ENCODE peak calls at places on chromosomes 2 and 18, in four cellular contexts. P, F, R and J are unnamed samples.

GRCh38 chr2:46163804-46164569 is 133.2 kb upstream of the EPAS1 start:
- DNase-seq in P (no peak), R (no peak), F (no peak), J (no peak)

GRCh38 chr2:176002684-176003225 is 688 bp upstream of the LNPK start:
- DNase-seq in F (no peak), R (peak; percentile 21), P (peak; percentile 34), J (no peak)

GRCh38 chr18:58392336-58393000 is 236.4 kb downstream of the ALPK2 start:
- DNase-seq in F (no peak), R (no peak), P (no peak), J (no peak)

GRCh38 chr2:183490930-183491329 is 366.7 kb downstream of the NUP35 start:
- DNase-seq in F (no peak), R (no peak), P (peak; percentile 10), J (no peak)

GRCh38 chr2:60948926-60949579 is 67.7 kb downstream of the REL start:
- DNase-seq in P (no peak), F (no peak), R (no peak), J (no peak)

GRCh38 chr2:226427538-226428307 is 371.9 kb downstream of the IRS1 start:
- DNase-seq in P (no peak), F (no peak), R (peak; percentile 20), J (no peak)

GRCh38 chr18:23718243-23718720 is 29.0 kb downstream of the LAMA3 start:
- DNase-seq in F (no peak), R (no peak), P (no peak), J (no peak)

GRCh38 chr2:191143791-191144190 is 7.0 kb downstream of the STAT4 start:
- DNase-seq in R (no peak), F (no peak), P (no peak), J (no peak)

GRCh38 chr2:3470166-3470651 is 49.1 kb downstream of the ADI1 start:
- DNase-seq in R (no peak), F (peak; percentile 57), P (peak; percentile 77), J (no peak)

GRCh38 chr2:213251618-213252017 is 32.6 kb upstream of the SPAG16 start:
- DNase-seq in F (no peak), P (no peak), R (peak; percentile 72), J (no peak)

GRCh38 chr2:9654429-9655100 is 23.8 kb upstream of the YWHAQ start:
- DNase-seq in P (no peak), F (no peak), R (no peak), J (no peak)

GRCh38 chr2:216664593-216665034 is 30.7 kb downstream of the IGFBP5 start:
- DNase-seq in F (no peak), R (no peak), P (no peak), J (no peak)

GRCh38 chr2:39429738-39430137 is 7.3 kb downstream of the MAP4K3 start:
- DNase-seq in F (no peak), R (no peak), P (no peak), J (no peak)

GRCh38 chr2:70340921-70341765 is 39.3 kb upstream of the FAM136A start:
- DNase-seq in P (no peak), F (no peak), R (peak; percentile 62), J (no peak)

GRCh38 chr18:36532394-36532793 is 234.9 kb downstream of the FHOD3 start:
- DNase-seq in R (no peak), F (no peak), P (no peak), J (no peak)

GRCh38 chr2:39379643-39380524 is 57.2 kb downstream of the MAP4K3 start:
- DNase-seq in F (no peak), R (peak; percentile 59), P (peak; percentile 22), J (no peak)

GRCh38 chr18:49510393-49511115 is 23.5 kb upstream of the C18orf32 start:
- DNase-seq in F (no peak), P (peak; percentile 31), R (no peak), J (peak; percentile 33)

GRCh38 chr18:33673689-33674088 is 95.7 kb downstream of the ASXL3 start:
- DNase-seq in P (no peak), R (no peak), F (no peak), J (no peak)

GRCh38 chr18:46211816-46212215 is 107.6 kb downstream of the HAUS1 start:
- DNase-seq in R (no peak), P (no peak), F (no peak), J (no peak)

GRCh38 chr2:320561-320960 is 32.7 kb upstream of the ALKAL2 start:
- DNase-seq in R (no peak), F (no peak), P (no peak), J (no peak)

GRCh38 chr18:28858248-28858647 is 681.3 kb upstream of the CDH2 start:
- DNase-seq in R (no peak), F (no peak), P (no peak), J (no peak)

GRCh38 chr2:176752295-176752694 is 460.3 kb upstream of the HNRNPA3 start:
- DNase-seq in P (no peak), F (no peak), R (no peak), J (no peak)

GRCh38 chr18:10045296-10045891 is 131.6 kb downstream of the VAPA start:
- DNase-seq in F (no peak), R (no peak), P (no peak), J (no peak)

GRCh38 chr2:235827585-235827992 is 333.7 kb downstream of the AGAP1 start:
- DNase-seq in P (no peak), F (no peak), R (no peak), J (peak; percentile 41)

GRCh38 chr2:46876741-46877384 is 38.7 kb downstream of the MCFD2 start:
- DNase-seq in R (peak; percentile 67), P (peak; percentile 52), F (no peak), J (no peak)

GRCh38 chr18:34697891-34698290 is 12.2 kb upstream of the DTNA start:
- DNase-seq in P (no peak), R (no peak), F (no peak), J (no peak)

GRCh38 chr2:170818294-170819104 is 1.8 kb downstream of the GAD1 start:
- DNase-seq in F (no peak), P (no peak), R (no peak), J (no peak)

GRCh38 chr2:170816499-170817246 is at the start of gene GAD1:
- DNase-seq in R (peak; percentile 18), P (no peak), F (no peak), J (peak; percentile 58)

GRCh38 chr2:170817247-170817998 is 736 bp downstream of the GAD1 start:
- DNase-seq in P (no peak), F (no peak), R (no peak), J (peak; percentile 61)

GRCh38 chr2:170815746-170816498 is 765 bp upstream of the GAD1 start:
- DNase-seq in F (no peak), R (peak; percentile 68), P (no peak), J (peak; percentile 85)

GRCh38 chr2:170817999-170818293 is 1.3 kb downstream of the GAD1 start:
- DNase-seq in F (no peak), R (no peak), P (no peak), J (no peak)
- H3K4me1 ChIP-seq in F (peaks cover 64% of the 10 kb centered on the region), R (peaks cover 27% of the 10 kb centered on the region), P (peaks cover 29% of the 10 kb centered on the region), J (peaks cover 26% of the 10 kb centered on the region)

GRCh38 chr2:74833418-74834233 is at the start of gene HK2:
- DNase-seq in F (no peak), P (peak; percentile 83), R (peak; percentile 85), J (peak; percentile 79)
- H3K4me1 ChIP-seq in F (peaks cover 28% of the 10 kb centered on the region), P (peaks cover 7% of the 10 kb centered on the region), R (peaks cover 60% of the 10 kb centered on the region), J (no peaks in the 10 kb centered on the region)

GRCh38 chr2:105412584-105412983 is 13.7 kb upstream of the FHL2 start:
- DNase-seq in F (no peak), R (no peak), P (no peak), J (no peak)

GRCh38 chr2:105415007-105415406 is 16.2 kb upstream of the FHL2 start:
- DNase-seq in R (no peak), F (no peak), P (no peak), J (no peak)

GRCh38 chr2:105410554-105410953 is 11.7 kb upstream of the FHL2 start:
- DNase-seq in R (no peak), P (no peak), F (no peak), J (no peak)

GRCh38 chr2:105409717-105410116 is 10.9 kb upstream of the FHL2 start:
- DNase-seq in P (peak; percentile 84), R (no peak), F (peak; percentile 77), J (peak; percentile 45)

DNA sequence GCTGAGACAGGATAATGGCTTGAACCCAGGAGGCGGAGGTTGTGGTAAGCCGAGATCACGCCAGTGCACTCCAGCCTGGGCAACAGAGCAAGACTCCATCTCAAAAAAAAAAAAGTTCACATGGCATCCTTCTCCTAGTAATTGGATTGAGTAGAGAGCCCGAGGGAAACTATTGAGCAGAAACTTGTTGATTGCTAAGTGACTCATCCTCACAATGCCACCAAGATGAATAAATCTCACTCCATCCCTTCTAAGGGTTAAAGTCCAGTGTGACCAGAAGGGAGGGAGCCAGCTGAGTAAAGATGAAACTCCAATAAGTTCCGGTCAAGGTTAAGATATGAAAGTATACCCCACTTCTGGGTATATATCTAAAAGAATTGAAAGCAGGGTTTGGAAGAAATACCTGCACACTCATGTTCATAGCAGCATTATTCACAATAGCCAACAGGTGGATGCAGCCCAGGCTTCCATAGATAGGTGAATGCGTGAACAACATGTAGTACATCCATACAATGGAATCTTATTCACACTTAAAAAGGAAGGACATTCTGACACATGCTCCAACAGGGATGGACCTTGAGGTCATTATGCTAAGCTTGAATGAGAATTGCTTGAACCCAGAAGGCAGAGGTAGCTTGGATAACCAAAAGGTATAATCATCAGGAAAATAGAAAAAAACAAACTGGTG is 13.0 kb upstream of the FHL2 start:
- DNase-seq in R (no peak), P (no peak), F (no peak), J (no peak)
- H3K4me1 ChIP-seq in R (peaks cover 15% of the 10 kb centered on the region), P (peaks cover 8% of the 10 kb centered on the region), F (peaks cover 39% of the 10 kb centered on the region), J (no peaks in the 10 kb centered on the region)

DNA sequence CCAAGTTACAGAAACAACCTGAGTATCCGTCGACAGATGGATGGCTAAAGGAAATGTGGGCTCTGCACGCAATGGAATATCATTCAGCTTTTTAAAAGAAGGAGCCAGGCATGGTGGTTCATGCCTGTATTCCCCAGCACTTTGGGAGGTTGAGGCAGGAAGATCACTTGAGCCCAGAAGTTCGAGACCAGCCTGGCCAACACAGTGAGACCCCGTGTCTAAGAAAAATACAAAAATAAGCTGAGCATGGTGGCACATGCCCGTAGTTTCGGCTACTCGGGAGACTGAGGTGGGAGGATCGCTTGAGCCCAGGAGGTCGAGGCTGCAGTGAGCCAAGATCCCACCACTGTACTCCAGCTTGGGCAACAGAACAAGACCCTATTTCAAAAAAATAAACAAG is 34.3 kb downstream of the TCF7L1 start:
- DNase-seq in F (no peak), P (no peak), R (no peak), J (no peak)
- H3K4me1 ChIP-seq in F (peaks cover 26% of the 10 kb centered on the region), P (peaks cover 11% of the 10 kb centered on the region), R (peaks cover 15% of the 10 kb centered on the region), J (no peaks in the 10 kb centered on the region)

DNA sequence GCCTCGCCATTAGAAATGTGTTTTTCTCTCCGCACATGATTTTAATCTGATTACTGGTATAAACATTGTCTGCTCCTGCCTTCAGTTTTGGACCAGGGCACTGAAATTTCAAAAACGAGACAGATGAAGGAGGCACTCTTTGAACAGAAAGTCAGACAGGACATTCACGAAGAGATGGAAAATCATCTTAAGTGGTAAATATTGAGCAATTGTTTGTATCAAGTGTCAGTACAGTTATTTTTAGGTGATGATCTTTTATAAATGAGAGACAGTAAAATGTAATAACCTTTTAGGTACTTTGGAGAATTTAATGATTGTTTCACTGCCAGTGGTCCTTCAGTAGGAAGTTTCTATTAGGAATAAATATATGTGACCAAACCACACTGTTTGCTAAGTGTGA is 60.8 kb downstream of the CFAP221 start:
- DNase-seq in P (no peak), R (no peak), F (no peak), J (no peak)
- H3K4me1 ChIP-seq in P (no peaks in the 10 kb centered on the region), R (no peaks in the 10 kb centered on the region), F (no peaks in the 10 kb centered on the region), J (no peaks in the 10 kb centered on the region)